ENCODE peak calls at places on chromosome 10, in six cellular contexts. One of them, this sample, is unnamed.

GRCh38 chr10:11683529-11684320 is 58.5 kb upstream of the ECHDC3 start:
- DNase-seq in OCI-LY7: peak; percentile 66
- DNase-seq in HCT116: no peak
- DNase-seq in cardiac fibroblast: no peak
- DNase-seq in GM23338: no peak
- DNase-seq in skeletal muscle cell: no peak
- DNase-seq in this sample: no peak

GRCh38 chr10:124579003-124579384 is 117.4 kb downstream of the LHPP start:
- DNase-seq in HCT116: no peak
- DNase-seq in GM23338: no peak
- DNase-seq in cardiac fibroblast: no peak
- DNase-seq in OCI-LY7: no peak
- DNase-seq in skeletal muscle cell: peak; percentile 41
- DNase-seq in this sample: no peak

GRCh38 chr10:75434292-75434691 is 2.9 kb downstream of the LRMDA start:
- DNase-seq in HCT116: no peak
- DNase-seq in OCI-LY7: no peak
- DNase-seq in skeletal muscle cell: no peak
- DNase-seq in cardiac fibroblast: no peak
- DNase-seq in GM23338: no peak
- DNase-seq in this sample: no peak

GRCh38 chr10:88038268-88038667 is 174.8 kb downstream of the PTEN start:
- DNase-seq in skeletal muscle cell: peak; percentile 79
- DNase-seq in cardiac fibroblast: peak; percentile 83
- DNase-seq in OCI-LY7: no peak
- DNase-seq in HCT116: no peak
- DNase-seq in GM23338: no peak
- DNase-seq in this sample: no peak

GRCh38 chr10:111762114-111762513 is 421.5 kb downstream of the GPAM start:
- DNase-seq in GM23338: peak; percentile 30
- DNase-seq in OCI-LY7: peak; percentile 2
- DNase-seq in skeletal muscle cell: no peak
- DNase-seq in HCT116: no peak
- DNase-seq in cardiac fibroblast: no peak
- DNase-seq in this sample: no peak

GRCh38 chr10:132396495-132397035 is 435 bp upstream of the PWWP2B start:
- DNase-seq in OCI-LY7: peak; percentile 57
- DNase-seq in cardiac fibroblast: peak; percentile 48
- DNase-seq in GM23338: peak; percentile 74
- DNase-seq in skeletal muscle cell: no peak
- DNase-seq in HCT116: no peak
- DNase-seq in this sample: peak; percentile 80

GRCh38 chr10:91389636-91390512 is 20.3 kb upstream of the HECTD2 start:
- DNase-seq in cardiac fibroblast: peak; percentile 75
- DNase-seq in skeletal muscle cell: no peak
- DNase-seq in HCT116: peak; percentile 37
- DNase-seq in GM23338: peak; percentile 85
- DNase-seq in OCI-LY7: peak; percentile 84
- DNase-seq in this sample: peak; percentile 66

GRCh38 chr10:59234194-59234593 is 57.8 kb downstream of the PHYHIPL start:
- DNase-seq in OCI-LY7: no peak
- DNase-seq in GM23338: no peak
- DNase-seq in HCT116: no peak
- DNase-seq in skeletal muscle cell: peak; percentile 23
- DNase-seq in cardiac fibroblast: no peak
- DNase-seq in this sample: no peak

GRCh38 chr10:88820990-88821389 is 18.5 kb downstream of the LIPM start:
- DNase-seq in skeletal muscle cell: peak; percentile 41
- DNase-seq in cardiac fibroblast: peak; percentile 87
- DNase-seq in OCI-LY7: no peak
- DNase-seq in GM23338: no peak
- DNase-seq in HCT116: no peak
- DNase-seq in this sample: no peak

GRCh38 chr10:116961305-116962251 is 43.4 kb downstream of the SHTN1 start:
- DNase-seq in cardiac fibroblast: no peak
- DNase-seq in HCT116: no peak
- DNase-seq in skeletal muscle cell: no peak
- DNase-seq in GM23338: no peak
- DNase-seq in OCI-LY7: no peak
- DNase-seq in this sample: no peak

GRCh38 chr10:31706921-31707571 is 221.6 kb downstream of the ARHGAP12 start:
- DNase-seq in HCT116: no peak
- DNase-seq in cardiac fibroblast: peak; percentile 18
- DNase-seq in skeletal muscle cell: no peak
- DNase-seq in OCI-LY7: no peak
- DNase-seq in GM23338: no peak
- DNase-seq in this sample: no peak
- H3K4me3 ChIP-seq in HCT116: no peak overlapping the region
- H3K4me3 ChIP-seq in cardiac fibroblast: no peak overlapping the region
- H3K4me3 ChIP-seq in skeletal muscle cell: no peak overlapping the region
- H3K4me3 ChIP-seq in OCI-LY7: no peak overlapping the region
- H3K4me3 ChIP-seq in GM23338: no peak overlapping the region
- H3K4me3 ChIP-seq in this sample: no peak overlapping the region

GRCh38 chr10:37588299-37588698 is 269.1 kb downstream of the ZNF248 start:
- DNase-seq in cardiac fibroblast: no peak
- DNase-seq in HCT116: no peak
- DNase-seq in skeletal muscle cell: no peak
- DNase-seq in GM23338: no peak
- DNase-seq in OCI-LY7: no peak
- DNase-seq in this sample: no peak
- H3K4me3 ChIP-seq in cardiac fibroblast: no peak overlapping the region
- H3K4me3 ChIP-seq in HCT116: no peak overlapping the region
- H3K4me3 ChIP-seq in skeletal muscle cell: no peak overlapping the region
- H3K4me3 ChIP-seq in GM23338: no peak overlapping the region
- H3K4me3 ChIP-seq in OCI-LY7: no peak overlapping the region
- H3K4me3 ChIP-seq in this sample: no peak overlapping the region

DNA sequence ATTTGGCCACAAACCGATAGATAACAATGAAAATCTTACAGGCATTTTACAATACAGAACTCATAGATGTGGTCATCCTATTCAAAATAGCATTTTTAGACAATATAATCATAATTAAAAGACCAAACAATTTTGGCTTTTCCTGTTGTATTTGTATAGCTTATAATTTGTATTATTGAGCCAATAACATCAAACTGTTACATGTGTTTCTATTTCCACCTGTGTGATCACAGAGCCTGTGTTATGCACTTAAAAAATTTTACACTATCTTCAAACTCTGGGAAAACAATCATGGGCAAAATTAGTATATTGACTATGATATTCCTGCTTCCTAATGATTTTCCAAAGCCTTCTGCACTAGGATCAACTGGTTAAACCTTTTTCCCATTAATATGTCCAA is 1.9 kb downstream of the RHOBTB1 start:
- DNase-seq in skeletal muscle cell: no peak
- DNase-seq in HCT116: no peak
- DNase-seq in cardiac fibroblast: no peak
- DNase-seq in GM23338: no peak
- DNase-seq in OCI-LY7: no peak
- DNase-seq in this sample: no peak
- H3K4me3 ChIP-seq in skeletal muscle cell: peak overlapping the region; percentile 81
- H3K4me3 ChIP-seq in HCT116: no peak overlapping the region
- H3K4me3 ChIP-seq in cardiac fibroblast: no peak overlapping the region
- H3K4me3 ChIP-seq in GM23338: no peak overlapping the region
- H3K4me3 ChIP-seq in OCI-LY7: no peak overlapping the region
- H3K4me3 ChIP-seq in this sample: no peak overlapping the region

DNA sequence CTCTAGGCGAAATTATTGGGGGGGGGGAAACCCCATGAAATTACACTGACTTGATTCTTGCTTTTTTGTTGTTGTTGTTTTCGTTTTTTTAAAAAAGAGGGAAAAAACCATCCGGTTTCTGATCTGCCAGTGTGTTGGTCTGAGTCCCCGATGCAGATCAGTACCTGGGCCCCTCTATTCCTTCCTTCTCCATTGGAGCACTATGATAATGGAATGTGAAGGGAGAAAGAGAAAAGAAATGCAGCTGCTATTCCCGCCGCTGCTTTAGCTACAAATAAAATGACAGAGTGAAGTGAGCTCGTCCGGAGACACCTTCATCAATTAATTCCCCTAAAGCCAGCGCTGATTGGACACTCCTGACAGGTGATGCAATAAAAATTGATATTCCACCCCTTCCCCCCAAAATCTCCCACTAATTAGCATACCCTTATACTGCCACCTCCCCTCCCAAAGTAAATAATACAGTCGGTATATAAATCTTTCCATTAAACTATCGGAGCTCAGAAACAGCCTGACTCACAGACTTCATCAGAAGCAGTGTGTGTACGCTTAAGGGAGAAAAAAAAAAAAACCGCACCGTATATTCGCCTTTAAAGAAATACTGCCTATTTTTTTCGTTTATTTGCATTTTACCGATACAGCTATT is 7.4 kb downstream of the SKIDA1 start:
- DNase-seq in GM23338: peak; percentile 53
- DNase-seq in skeletal muscle cell: no peak
- DNase-seq in cardiac fibroblast: peak; percentile 51
- DNase-seq in OCI-LY7: no peak
- DNase-seq in HCT116: no peak
- DNase-seq in this sample: peak; percentile 16
- H3K4me3 ChIP-seq in GM23338: peak overlapping the region; percentile 63
- H3K4me3 ChIP-seq in skeletal muscle cell: peak overlapping the region; percentile 59
- H3K4me3 ChIP-seq in cardiac fibroblast: peak overlapping the region; percentile 51
- H3K4me3 ChIP-seq in OCI-LY7: peak overlapping the region; percentile 70
- H3K4me3 ChIP-seq in HCT116: peak overlapping the region; percentile 42
- H3K4me3 ChIP-seq in this sample: no peak overlapping the region

GRCh38 chr10:100972904-100973535 is 3.7 kb downstream of the SEMA4G start:
- DNase-seq in GM23338: no peak
- DNase-seq in skeletal muscle cell: no peak
- DNase-seq in OCI-LY7: no peak
- DNase-seq in cardiac fibroblast: no peak
- DNase-seq in HCT116: no peak
- DNase-seq in this sample: no peak

GRCh38 chr10:100970076-100970913 is 991 bp downstream of the SEMA4G start:
- DNase-seq in skeletal muscle cell: no peak
- DNase-seq in HCT116: peak; percentile 26
- DNase-seq in GM23338: peak; percentile 52
- DNase-seq in OCI-LY7: no peak
- DNase-seq in cardiac fibroblast: no peak
- DNase-seq in this sample: peak; percentile 25

GRCh38 chr10:100969175-100970075 is at the start of gene SEMA4G:
- DNase-seq in skeletal muscle cell: no peak
- DNase-seq in OCI-LY7: peak; percentile 69
- DNase-seq in GM23338: peak; percentile 86
- DNase-seq in cardiac fibroblast: peak; percentile 33
- DNase-seq in HCT116: peak; percentile 21
- DNase-seq in this sample: peak; percentile 30

GRCh38 chr10:100970914-100971811 is 1.9 kb downstream of the SEMA4G start:
- DNase-seq in GM23338: no peak
- DNase-seq in HCT116: no peak
- DNase-seq in cardiac fibroblast: no peak
- DNase-seq in skeletal muscle cell: no peak
- DNase-seq in OCI-LY7: no peak
- DNase-seq in this sample: no peak

DNA sequence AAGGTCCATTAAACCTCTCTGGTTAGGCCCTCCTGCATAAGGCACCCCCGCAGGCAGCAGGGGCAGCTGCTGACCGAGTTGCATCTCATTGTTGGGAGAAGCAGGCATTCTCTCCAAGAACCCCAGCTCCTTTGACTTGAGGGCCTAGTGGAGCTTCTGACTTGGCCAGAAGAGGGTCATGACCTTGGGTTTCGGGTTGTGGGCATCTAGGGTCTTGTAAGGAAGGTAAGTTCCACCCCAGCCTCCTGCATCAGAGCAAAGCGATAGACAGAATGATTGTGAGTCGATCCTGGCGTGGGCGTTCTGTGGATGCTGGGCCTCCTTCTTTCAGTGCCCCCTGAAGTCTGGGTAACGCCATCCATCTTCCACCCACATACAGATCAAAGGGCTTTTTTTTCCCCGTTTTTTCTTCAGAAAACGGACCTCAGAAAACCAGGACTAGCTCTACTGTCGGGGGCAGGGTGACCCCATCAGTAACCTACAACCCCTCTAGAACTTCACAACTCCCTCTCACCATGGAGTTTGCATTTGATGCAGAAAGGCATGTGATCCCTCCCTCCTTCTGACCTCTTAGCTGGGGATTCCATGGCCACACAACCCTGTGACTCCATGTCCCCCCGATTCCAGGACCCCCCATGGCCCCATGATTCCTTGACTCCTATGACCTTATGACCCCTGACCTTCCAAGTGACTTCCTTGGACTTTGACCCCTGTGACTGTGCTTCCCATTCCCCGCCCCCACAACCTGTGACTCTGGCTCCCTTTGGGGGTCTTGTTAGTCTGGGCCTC is 3.0 kb downstream of the SEMA4G start:
- DNase-seq in HCT116: no peak
- DNase-seq in cardiac fibroblast: no peak
- DNase-seq in skeletal muscle cell: no peak
- DNase-seq in GM23338: no peak
- DNase-seq in OCI-LY7: no peak
- DNase-seq in this sample: no peak
- H3K4me3 ChIP-seq in HCT116: no peak overlapping the region
- H3K4me3 ChIP-seq in cardiac fibroblast: no peak overlapping the region
- H3K4me3 ChIP-seq in skeletal muscle cell: no peak overlapping the region
- H3K4me3 ChIP-seq in GM23338: no peak overlapping the region
- H3K4me3 ChIP-seq in OCI-LY7: no peak overlapping the region
- H3K4me3 ChIP-seq in this sample: no peak overlapping the region

GRCh38 chr10:106929291-106929925 is 235.1 kb downstream of the SORCS1 start:
- DNase-seq in OCI-LY7: no peak
- DNase-seq in HCT116: no peak
- DNase-seq in cardiac fibroblast: no peak
- DNase-seq in skeletal muscle cell: no peak
- DNase-seq in GM23338: peak; percentile 16
- DNase-seq in this sample: no peak

GRCh38 chr10:106930751-106931150 is 233.8 kb downstream of the SORCS1 start:
- DNase-seq in cardiac fibroblast: no peak
- DNase-seq in skeletal muscle cell: no peak
- DNase-seq in OCI-LY7: no peak
- DNase-seq in GM23338: no peak
- DNase-seq in HCT116: no peak
- DNase-seq in this sample: no peak

GRCh38 chr10:106935978-106936451 is 228.5 kb downstream of the SORCS1 start:
- DNase-seq in cardiac fibroblast: no peak
- DNase-seq in GM23338: no peak
- DNase-seq in OCI-LY7: peak; percentile 1
- DNase-seq in skeletal muscle cell: no peak
- DNase-seq in HCT116: no peak
- DNase-seq in this sample: no peak

GRCh38 chr10:106931853-106932249 is 232.7 kb downstream of the SORCS1 start:
- DNase-seq in skeletal muscle cell: no peak
- DNase-seq in GM23338: no peak
- DNase-seq in HCT116: no peak
- DNase-seq in OCI-LY7: no peak
- DNase-seq in cardiac fibroblast: no peak
- DNase-seq in this sample: no peak

DNA sequence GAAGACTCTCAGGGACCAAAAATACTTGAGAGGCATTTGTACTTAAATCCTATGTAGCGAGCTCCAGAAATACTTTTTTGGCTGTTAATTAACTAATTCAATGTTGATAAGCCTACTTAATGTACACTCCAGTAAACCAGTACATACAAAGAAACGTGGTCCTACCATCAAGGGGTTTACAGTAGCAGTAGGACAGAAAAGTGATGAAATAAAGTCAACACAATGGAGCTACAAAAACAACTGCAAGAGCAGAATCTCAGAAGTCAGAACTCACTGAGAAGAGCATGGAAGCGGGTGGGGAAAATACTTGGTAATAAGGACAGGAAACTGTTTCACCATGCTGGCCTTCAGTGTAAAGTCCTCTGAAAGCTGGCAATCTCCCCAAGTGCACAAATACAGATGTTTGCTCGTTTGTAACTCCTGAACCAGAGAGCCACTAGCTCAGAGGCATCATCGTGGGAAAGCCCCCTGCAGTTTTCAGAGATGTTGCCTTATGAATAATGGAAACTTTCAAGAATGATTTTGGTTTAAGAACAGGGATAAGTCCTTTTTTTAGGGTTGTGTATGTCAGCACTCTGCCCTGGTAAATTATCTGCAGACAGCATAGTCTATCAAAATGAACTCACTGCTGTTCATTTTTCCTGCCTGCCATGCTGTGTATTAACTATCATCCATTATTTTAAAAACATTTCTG is 233.2 kb downstream of the SORCS1 start:
- DNase-seq in OCI-LY7: no peak
- DNase-seq in GM23338: no peak
- DNase-seq in skeletal muscle cell: no peak
- DNase-seq in HCT116: no peak
- DNase-seq in cardiac fibroblast: no peak
- DNase-seq in this sample: no peak
- H3K4me3 ChIP-seq in OCI-LY7: no peak overlapping the region
- H3K4me3 ChIP-seq in GM23338: no peak overlapping the region
- H3K4me3 ChIP-seq in skeletal muscle cell: no peak overlapping the region
- H3K4me3 ChIP-seq in HCT116: no peak overlapping the region
- H3K4me3 ChIP-seq in cardiac fibroblast: no peak overlapping the region
- H3K4me3 ChIP-seq in this sample: no peak overlapping the region

This sample was measured in CD4-positive, alpha-beta memory T cell.